ENCODE peak calls at places on chromosome 11, in four cellular contexts. A, L, E and S are unnamed samples. For H3K27me3 and H3K4me1, the result is how much of the 10 kb centered on the place peaks cover.

GRCh38 chr11:118115048-118115447 is 28.3 kb upstream of the SMIM35 start:
- DNase-seq in A (no peak), L (no peak), E (no peak), S (no peak)

GRCh38 chr11:79413258-79413657 is 27.6 kb downstream of the TENM4 start:
- DNase-seq in A (peak), L (peak), E (no peak), S (peak)

GRCh38 chr11:120385690-120386089 is 49.5 kb downstream of the ARHGEF12 start:
- DNase-seq in A (no peak), L (no peak), E (no peak), S (no peak)

GRCh38 chr11:15229069-15229468 is 114.3 kb downstream of the INSC start:
- DNase-seq in A (peak), L (no peak), E (no peak), S (no peak)

GRCh38 chr11:117832511-117832910 is 8.0 kb upstream of the FXYD2 start:
- DNase-seq in A (no peak), L (no peak), E (no peak), S (no peak)

GRCh38 chr11:6156628-6157367 is 13.3 kb downstream of the OR52B2 start:
- DNase-seq in A (no peak), L (no peak), E (no peak), S (no peak)

GRCh38 chr11:96318850-96319249 is 24.1 kb downstream of the MAML2 start:
- DNase-seq in A (no peak), L (no peak), E (no peak), S (no peak)

GRCh38 chr11:46902694-46903093 is 15.7 kb downstream of the LRP4 start:
- DNase-seq in A (no peak), L (no peak), E (no peak), S (no peak)

GRCh38 chr11:72116019-72116755 is 3.7 kb upstream of the ANAPC15 start:
- DNase-seq in A (no peak), L (no peak), E (no peak), S (no peak)

GRCh38 chr11:74138021-74138420 is 32.8 kb downstream of the C2CD3 start:
- DNase-seq in A (peak), L (no peak), E (no peak), S (no peak)

GRCh38 chr11:126466288-126467045 is 111.0 kb downstream of the ST3GAL4 start:
- DNase-seq in A (no peak), L (no peak), E (no peak), S (no peak)

GRCh38 chr11:116499396-116500001 is 273.3 kb downstream of the BUD13 start:
- DNase-seq in A (peak), L (peak), E (no peak), S (peak)

GRCh38 chr11:111336582-111337256 is 38.4 kb downstream of the POU2AF3 start:
- DNase-seq in A (peak), L (no peak), E (no peak), S (no peak)

GRCh38 chr11:1983601-1983961 is 14.1 kb downstream of the H19 start:
- DNase-seq in A (no peak), L (no peak), E (no peak), S (peak)

GRCh38 chr11:37026326-37026725 is 428.3 kb upstream of the RAG2 start:
- DNase-seq in A (no peak), L (no peak), E (no peak), S (no peak)

GRCh38 chr11:115266066-115266465 is 238.1 kb downstream of the CADM1 start:
- DNase-seq in A (no peak), L (no peak), E (no peak), S (no peak)
- H3K27me3 ChIP-seq in A (under half), L (under half), E (under half), S (under half)

GRCh38 chr11:65295571-65296338 is 18.9 kb upstream of the CDC42EP2 start:
- DNase-seq in A (no peak), L (no peak), E (no peak), S (no peak)

GRCh38 chr11:65298655-65299179 is 15.9 kb upstream of the CDC42EP2 start:
- DNase-seq in A (peak), L (peak), E (no peak), S (peak)

GRCh38 chr11:65300621-65301290 is 13.9 kb upstream of the CDC42EP2 start:
- DNase-seq in A (no peak), L (no peak), E (no peak), S (no peak)

GRCh38 chr11:65297026-65297667 is 17.5 kb upstream of the CDC42EP2 start:
- DNase-seq in A (peak), L (no peak), E (no peak), S (no peak)

DNA sequence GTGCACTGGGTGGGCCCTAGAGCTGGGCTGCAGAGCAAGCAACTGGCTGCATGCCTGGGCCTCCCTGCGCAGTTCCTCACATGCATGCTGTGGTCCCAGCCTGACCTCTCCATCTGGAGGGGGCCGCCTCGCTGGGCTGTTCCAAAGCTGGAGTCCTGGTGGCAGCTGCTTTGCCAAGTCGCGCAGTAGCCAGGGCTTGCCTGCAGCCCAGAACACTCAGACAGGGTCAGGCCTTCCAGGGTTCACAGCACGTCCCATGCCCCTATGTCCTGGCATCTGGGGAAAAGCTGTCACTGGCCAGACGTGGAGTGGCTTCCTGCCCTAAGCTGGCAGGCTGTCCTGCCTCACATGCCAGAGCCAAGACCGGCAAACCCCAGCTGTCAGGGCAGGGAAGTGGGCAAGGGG is 16.5 kb upstream of the CDC42EP2 start:
- DNase-seq in A (peak), L (peak), E (no peak), S (peak)
- H3K27ac ChIP-seq in A (peak), L (peak), E (no peak), S (peak)

GRCh38 chr11:65338680-65339079 is 5.0 kb downstream of the DPF2 start:
- DNase-seq in A (no peak), L (no peak), E (no peak), S (no peak)

GRCh38 chr11:65334696-65335295 is 1.1 kb downstream of the DPF2 start:
- DNase-seq in A (no peak), L (no peak), E (no peak), S (no peak)

DNA sequence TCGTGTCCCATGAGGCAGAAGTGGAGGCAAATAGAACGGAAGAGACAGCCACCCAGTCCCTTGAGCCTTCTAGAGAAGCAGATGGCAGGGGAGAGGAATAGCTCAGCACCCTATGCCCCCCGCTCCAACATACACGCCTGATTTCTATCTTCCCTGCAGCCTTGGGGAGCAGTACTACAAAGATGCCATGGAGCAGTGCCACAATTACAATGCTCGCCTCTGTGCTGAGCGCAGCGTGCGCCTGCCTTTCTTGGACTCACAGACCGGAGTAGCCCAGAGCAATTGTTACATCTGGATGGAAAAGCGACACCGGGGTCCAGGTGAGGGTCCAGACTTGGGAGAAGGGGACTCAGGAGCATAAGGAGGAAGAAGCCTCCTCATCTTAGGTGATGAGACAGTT is 6.6 kb downstream of the DPF2 start:
- DNase-seq in A (no peak), L (no peak), E (no peak), S (no peak)
- H3K4me1 ChIP-seq in A (under half), L (under half), E (under half), S (under half)

DNA sequence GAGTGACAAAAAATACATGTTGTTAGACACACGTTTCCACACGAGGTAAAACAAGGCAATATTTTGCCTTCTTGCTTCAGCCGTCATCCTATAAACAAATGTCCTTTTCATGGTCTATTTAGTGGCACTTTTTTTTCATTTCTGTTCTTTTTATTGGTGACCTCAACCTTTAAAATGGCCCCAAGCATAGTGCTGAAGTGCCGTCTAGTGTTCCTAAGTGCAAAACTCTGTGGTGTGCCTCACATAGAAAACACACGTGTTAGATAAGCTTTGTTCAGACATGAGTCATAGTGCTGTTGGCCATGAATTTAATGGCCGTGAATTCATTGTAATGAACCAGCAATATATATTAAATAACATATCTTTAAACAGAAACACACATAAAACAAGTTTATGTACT is 15.6 kb downstream of the OVCH2 start:
- DNase-seq in A (peak), L (no peak), E (no peak), S (no peak)
- H3K27me3 ChIP-seq in A (under half), L (under half), E (under half), S (under half)

GRCh38 chr11:102184269-102184987 is 74.2 kb downstream of the YAP1 start:
- DNase-seq in A (no peak), L (no peak), E (no peak), S (no peak)

GRCh38 chr11:102177974-102178631 is 67.9 kb downstream of the YAP1 start:
- DNase-seq in A (peak), L (no peak), E (peak), S (no peak)

GRCh38 chr11:102177126-102177525 is 66.9 kb downstream of the YAP1 start:
- DNase-seq in A (no peak), L (no peak), E (no peak), S (no peak)

GRCh38 chr11:102179366-102179765 is 69.1 kb downstream of the YAP1 start:
- DNase-seq in A (no peak), L (peak), E (no peak), S (no peak)
- H3K27ac ChIP-seq in A (no peak), L (peak), E (no peak), S (no peak)

DNA sequence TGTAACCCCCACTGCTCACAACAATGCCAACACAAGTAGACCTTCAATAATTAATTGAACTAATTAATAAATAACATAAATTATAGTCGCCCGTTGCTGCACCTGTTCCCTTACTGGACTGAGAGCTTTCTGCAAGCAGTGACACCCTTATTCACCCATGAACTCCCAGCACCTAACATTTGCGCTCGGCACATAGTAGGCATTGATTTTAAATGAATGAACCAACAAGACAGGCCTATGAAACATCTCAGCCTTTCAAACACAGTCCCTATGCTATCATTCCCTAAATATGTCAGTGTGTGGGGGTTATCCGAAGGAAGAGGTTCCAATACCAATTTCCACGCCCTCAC is 1.1 kb downstream of the THAP12 start:
- DNase-seq in A (no peak), L (no peak), E (no peak), S (no peak)
- H3K4me1 ChIP-seq in A (under half), L (under half), E (under half), S (under half)